ENCODE peak calls at places on chromosomes 3 and 15, in eight cellular contexts. V is CD4-positive, alpha-beta T cell; R is fibroblast of lung; S is PC-3; I is brain microvascular endothelial cell; A is lung; X is breast epithelium; J is caudate nucleus. F is an unnamed sample.

GRCh38 chr15:85964471-85964870 is 115.2 kb upstream of the AGBL1 start:
- DNase-seq in I (no peak), J (no peak), R (peak), X (no peak), A (no peak), S (no peak), V (no peak), F (no peak)

GRCh38 chr3:133127381-133127780 is 89.2 kb downstream of the TMEM108 start:
- DNase-seq in A (no peak), S (no peak), V (no peak), J (no peak), R (no peak), I (no peak), X (no peak), F (no peak)

GRCh38 chr15:66594344-66594743 is 28.5 kb upstream of the LCTL start:
- DNase-seq in S (peak), R (no peak), J (no peak), A (no peak), I (no peak), V (no peak), X (no peak), F (no peak)

GRCh38 chr3:83218383-83219200 is 1457.1 kb upstream of the GBE1 start:
- DNase-seq in R (no peak), A (no peak), X (no peak), J (no peak), S (no peak), I (no peak), V (no peak), F (no peak)

GRCh38 chr15:91478717-91479191 is 374.8 kb upstream of the SLCO3A1 start:
- DNase-seq in V (no peak), J (no peak), S (no peak), I (no peak), X (no peak), A (no peak), R (no peak), F (no peak)

GRCh38 chr15:64911317-64912186 is at the start of gene ANKDD1A:
- DNase-seq in A (peak), R (peak), S (peak), X (peak), I (no peak), J (peak), V (peak), F (peak)

GRCh38 chr15:43483306-43484128 is 9.4 kb downstream of the TP53BP1 start:
- DNase-seq in I (no peak), A (no peak), X (no peak), V (no peak), J (no peak), S (peak), R (no peak), F (no peak)

GRCh38 chr15:69820819-69821218 is 276.9 kb downstream of the TLE3 start:
- DNase-seq in J (no peak), V (no peak), A (no peak), R (peak), S (no peak), I (peak), X (no peak), F (no peak)

GRCh38 chr3:126666002-126666401 is 11.1 kb upstream of the TXNRD3 start:
- DNase-seq in A (no peak), S (no peak), V (no peak), I (no peak), X (no peak), R (no peak), J (no peak), F (no peak)

GRCh38 chr15:81398910-81399551 is 25.0 kb upstream of the TMC3 start:
- DNase-seq in V (no peak), X (no peak), A (no peak), I (no peak), R (no peak), J (no peak), S (peak), F (no peak)

GRCh38 chr3:65893631-65894030 is 145.1 kb downstream of the MAGI1 start:
- DNase-seq in J (no peak), I (no peak), A (no peak), V (no peak), X (no peak), S (no peak), R (no peak), F (no peak)

GRCh38 chr3:65890328-65890727 is 148.4 kb downstream of the MAGI1 start:
- DNase-seq in R (no peak), I (no peak), J (no peak), S (no peak), X (no peak), V (no peak), A (no peak), F (no peak)

GRCh38 chr3:65888980-65889706 is 149.6 kb downstream of the MAGI1 start:
- DNase-seq in I (peak), X (peak), R (peak), V (no peak), S (peak), J (no peak), A (no peak), F (no peak)

GRCh38 chr3:65886376-65886775 is 152.3 kb downstream of the MAGI1 start:
- DNase-seq in R (no peak), V (no peak), A (no peak), J (no peak), I (no peak), S (no peak), X (no peak), F (no peak)

DNA sequence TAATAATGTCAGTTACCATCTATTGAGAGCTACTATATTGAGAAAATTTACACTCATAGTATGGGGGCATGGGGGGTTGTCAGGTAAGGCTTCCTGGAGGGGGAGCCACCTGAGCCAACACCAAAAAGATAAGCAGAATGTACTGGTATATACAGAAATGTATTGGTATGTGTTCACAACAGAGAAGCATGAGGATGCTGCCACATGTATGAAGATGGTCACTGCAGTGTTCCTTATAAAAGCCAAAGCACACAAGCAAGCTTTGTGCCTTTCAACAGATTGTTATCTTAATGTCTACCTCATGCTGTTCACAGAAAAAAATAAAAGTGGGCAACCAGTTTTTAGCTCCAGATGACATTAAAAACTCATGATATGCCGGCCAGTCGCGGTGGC is 149.0 kb downstream of the MAGI1 start:
- DNase-seq in I (no peak), S (no peak), V (no peak), R (no peak), X (no peak), A (no peak), J (no peak), F (no peak)
- H3K27ac ChIP-seq in I (peak), S (peak), V (no peak), R (peak), X (peak), A (no peak), J (no peak), F (no peak)

GRCh38 chr15:83844742-83845141 is 190.8 kb downstream of the ADAMTSL3 start:
- DNase-seq in S (no peak), I (no peak), J (no peak), R (no peak), X (no peak), A (no peak), V (no peak), F (no peak)
- H3K27ac ChIP-seq in S (no peak), I (no peak), J (no peak), R (peak), X (peak), A (peak), V (no peak), F (no peak)

DNA sequence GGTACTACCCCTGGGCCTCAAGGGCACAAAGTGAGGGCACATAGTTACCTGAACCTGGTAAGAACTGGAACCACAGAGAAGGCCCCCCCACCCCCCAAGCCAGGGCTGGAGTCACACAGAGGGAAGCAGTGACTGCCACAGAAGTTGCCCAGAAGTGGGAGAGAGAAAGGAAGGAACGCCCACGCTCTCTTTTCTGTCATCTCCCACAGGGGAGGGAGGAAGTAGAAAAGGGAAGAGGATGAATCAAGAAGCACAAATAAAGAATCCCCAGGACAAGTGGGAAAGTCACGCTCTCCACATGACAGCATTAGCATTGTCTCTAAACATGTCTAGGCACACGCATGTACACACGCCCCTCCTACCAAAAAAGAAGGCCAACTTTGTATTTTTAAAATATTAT is 114.7 kb upstream of the FRMD4B start:
- DNase-seq in S (no peak), J (no peak), V (no peak), A (no peak), R (no peak), X (no peak), I (no peak), F (no peak)
- H3K27ac ChIP-seq in S (no peak), J (peak), V (no peak), A (peak), R (no peak), X (peak), I (no peak), F (peak)

DNA sequence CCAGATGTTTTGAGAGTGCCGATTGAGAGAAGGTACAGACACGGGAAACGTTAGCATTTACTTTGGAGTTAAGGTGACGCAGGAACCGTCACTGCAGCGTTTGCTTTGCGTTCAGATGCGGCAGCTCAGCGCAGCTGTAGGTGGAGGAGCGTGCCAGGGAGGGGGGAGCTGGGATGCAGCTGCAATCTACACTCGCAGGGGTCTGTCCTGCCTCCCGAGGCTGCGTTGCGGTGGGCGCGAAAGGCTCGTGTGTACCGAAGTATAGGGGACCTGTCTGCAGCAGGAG is 425 bp upstream of the FYTTD1 start:
- DNase-seq in V (no peak), S (peak), J (peak), X (no peak), R (peak), A (peak), I (peak), F (peak)
- H3K27ac ChIP-seq in V (peak), S (peak), J (peak), X (peak), R (peak), A (peak), I (peak), F (peak)

DNA sequence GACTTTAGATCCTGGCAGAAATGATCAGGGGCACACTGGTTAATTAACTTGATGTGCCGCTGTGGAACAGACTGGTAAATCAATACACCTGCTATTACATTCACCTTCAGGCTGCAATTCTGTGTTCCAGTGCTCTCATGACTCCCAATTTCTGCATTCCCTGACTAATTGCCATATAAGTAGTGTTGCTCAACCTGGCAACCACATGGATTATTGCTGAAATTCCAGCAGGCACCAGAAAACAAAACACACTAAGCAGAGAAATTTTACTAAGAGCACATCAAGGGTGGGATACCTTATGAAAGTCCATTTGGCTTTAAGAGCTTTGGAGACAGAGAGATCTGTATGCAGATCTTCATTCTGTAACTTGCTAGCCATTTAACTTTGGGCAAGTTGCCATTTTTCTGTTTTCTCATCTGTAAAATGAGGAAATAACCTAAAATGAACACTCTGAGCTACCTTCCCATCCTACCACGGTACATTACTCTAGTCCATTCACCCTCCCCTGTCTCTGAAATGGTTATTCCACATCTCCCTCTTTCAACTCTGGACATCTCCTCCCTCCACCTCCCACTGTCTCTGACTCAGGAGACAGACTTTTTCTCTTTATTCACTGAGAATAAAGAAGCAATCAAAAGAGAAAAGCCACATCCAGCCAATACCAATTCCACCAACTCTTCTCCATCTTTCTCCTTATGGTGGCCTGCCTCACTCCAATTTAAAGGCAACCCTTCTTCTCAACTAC is 54.5 kb downstream of the STAC start:
- DNase-seq in I (no peak), A (no peak), J (no peak), X (no peak), R (peak), S (no peak), V (no peak), F (no peak)
- H3K27ac ChIP-seq in I (no peak), A (peak), J (no peak), X (no peak), R (no peak), S (no peak), V (no peak), F (no peak)

DNA sequence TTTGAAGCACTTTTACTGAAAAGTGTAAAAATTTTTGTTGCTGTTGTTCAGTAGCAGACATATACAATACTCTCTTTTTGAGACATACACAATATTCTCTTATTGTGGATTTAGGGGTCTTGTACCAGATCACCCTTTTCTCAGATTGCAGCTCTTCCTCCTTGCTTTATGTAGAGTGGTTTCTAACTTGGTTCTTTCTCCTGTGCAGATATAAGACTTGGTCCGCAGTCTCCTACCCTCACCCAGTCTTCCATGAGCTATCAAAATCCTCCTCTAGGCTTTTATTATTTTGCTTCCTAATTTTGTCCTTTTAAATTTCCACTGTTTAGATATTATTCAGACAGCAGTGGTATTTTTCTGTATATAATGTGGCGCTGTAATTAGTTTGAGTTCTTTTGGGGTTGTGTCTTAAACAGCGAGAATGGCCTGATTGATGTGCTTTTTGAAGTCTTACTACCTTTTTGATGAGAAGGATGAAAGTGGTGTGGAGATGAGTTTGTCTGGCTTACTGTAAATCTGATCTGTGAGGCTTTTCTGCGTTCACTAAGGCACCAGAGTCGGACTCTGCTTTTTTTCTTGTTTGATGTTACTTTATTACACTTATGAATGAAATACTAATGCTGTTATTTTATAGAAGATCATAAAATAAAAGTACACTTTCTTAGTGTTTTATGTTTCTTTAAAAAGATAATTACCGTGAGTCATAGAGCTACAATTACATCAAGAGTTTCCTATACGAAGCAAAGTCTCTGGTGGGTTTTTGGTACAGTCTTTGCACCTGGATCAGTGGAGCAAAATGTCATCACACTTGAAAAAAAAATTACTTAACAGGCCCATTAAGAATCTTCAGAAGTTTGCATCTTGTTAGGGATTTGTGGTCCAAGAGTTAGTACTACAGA is 27.8 kb downstream of the FNDC3B start:
- DNase-seq in J (no peak), R (no peak), S (no peak), A (no peak), X (no peak), I (no peak), V (no peak), F (no peak)
- H3K27ac ChIP-seq in J (no peak), R (no peak), S (no peak), A (no peak), X (no peak), I (peak), V (no peak), F (no peak)

DNA sequence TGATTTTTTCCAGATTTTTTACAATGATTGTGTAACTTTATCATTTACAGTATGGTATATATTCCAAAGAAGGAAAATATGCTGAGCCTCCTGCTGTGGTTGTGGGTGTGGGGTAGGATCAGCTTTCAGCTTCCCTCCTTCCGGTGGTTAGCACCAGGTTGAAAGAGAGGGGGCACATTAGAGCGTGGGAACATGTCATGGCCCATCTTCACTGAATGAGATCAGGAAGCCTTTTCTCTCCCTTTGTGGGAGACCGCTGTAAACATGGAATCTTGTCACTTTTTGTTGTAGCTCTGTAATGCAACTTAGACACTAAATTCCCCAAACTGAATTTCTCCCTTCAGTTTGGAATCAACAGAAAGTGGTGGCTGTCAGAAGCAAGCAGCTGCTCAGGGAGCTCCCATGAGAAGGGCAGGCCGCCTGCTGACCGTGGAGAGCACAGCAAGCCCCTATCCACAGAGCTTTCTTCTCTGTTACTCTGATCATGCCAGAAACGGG is 86.7 kb upstream of the LIMD1 start:
- DNase-seq in A (no peak), X (no peak), V (no peak), J (no peak), S (no peak), R (peak), I (peak), F (peak)
- H3K27ac ChIP-seq in A (peak), X (no peak), V (no peak), J (peak), S (peak), R (peak), I (peak), F (no peak)

GRCh38 chr15:42201801-42202200 is 6.3 kb downstream of the VPS39 start:
- DNase-seq in A (no peak), V (no peak), I (no peak), S (no peak), R (no peak), J (no peak), X (no peak), F (no peak)
- H3K27ac ChIP-seq in A (no peak), V (no peak), I (no peak), S (no peak), R (no peak), J (no peak), X (no peak), F (no peak)

GRCh38 chr3:27680517-27681246 is 41.4 kb downstream of the EOMES start:
- DNase-seq in X (no peak), S (peak), J (no peak), I (peak), A (no peak), R (peak), V (no peak), F (no peak)

GRCh38 chr3:27679691-27680090 is 42.4 kb downstream of the EOMES start:
- DNase-seq in J (no peak), R (no peak), A (no peak), S (no peak), V (no peak), I (no peak), X (no peak), F (no peak)

GRCh38 chr3:27684302-27684701 is 37.8 kb downstream of the EOMES start:
- DNase-seq in V (no peak), X (no peak), A (no peak), R (no peak), J (no peak), S (no peak), I (no peak), F (no peak)

GRCh38 chr3:27678234-27678633 is 43.9 kb downstream of the EOMES start:
- DNase-seq in A (no peak), V (no peak), X (no peak), I (no peak), J (no peak), S (no peak), R (no peak), F (no peak)

DNA sequence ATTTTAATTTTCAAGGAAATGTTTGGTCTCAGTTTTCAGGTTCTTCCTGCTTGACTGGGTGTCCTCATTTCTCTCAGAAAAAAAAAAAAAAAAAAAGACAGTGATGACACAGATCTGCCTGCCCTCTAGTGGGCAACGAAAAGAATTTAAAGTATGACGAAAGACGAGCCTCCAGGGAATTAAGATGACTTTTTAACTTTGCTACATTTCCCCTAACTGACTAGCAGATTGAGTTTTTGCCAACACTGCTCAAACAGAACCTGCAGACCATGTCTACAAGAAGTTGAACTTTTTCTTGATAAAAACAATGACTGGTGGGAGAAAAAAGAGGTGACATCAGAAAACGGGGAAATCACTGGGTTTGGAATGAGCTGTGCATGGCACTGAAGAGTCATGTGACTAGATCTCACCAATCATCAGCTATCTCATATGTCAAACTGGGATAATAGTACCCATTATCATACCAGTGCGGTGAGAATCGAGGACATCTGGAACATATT is 40.8 kb downstream of the EOMES start:
- DNase-seq in S (peak), I (peak), R (peak), V (no peak), A (no peak), J (no peak), X (no peak), F (no peak)
- H3K27ac ChIP-seq in S (peak), I (peak), R (peak), V (no peak), A (no peak), J (no peak), X (peak), F (no peak)

GRCh38 chr15:30889231-30889630 is 14.5 kb upstream of the FAN1 start:
- DNase-seq in V (no peak), A (no peak), X (no peak), I (no peak), R (no peak), S (no peak), J (no peak), F (no peak)
- H3K27ac ChIP-seq in V (no peak), A (no peak), X (no peak), I (no peak), R (no peak), S (no peak), J (no peak), F (peak)